ENCODE peak calls at places on chromosomes 5 and 9, in six cellular contexts. C, H, U, B, D and Y are unnamed samples.
A peak's percentile ranks its signal among the peaks of the same experiment; 100 is the strongest.

GRCh38 chr5:2415678-2416077 is 335.8 kb downstream of the IRX2 start:
- DNase-seq in C (no peak), H (no peak), U (peak; percentile 4), B (no peak), D (no peak), Y (no peak)

GRCh38 chr5:7420506-7421280 is 24.8 kb downstream of the ADCY2 start:
- DNase-seq in C (no peak), H (no peak), U (no peak), B (no peak), D (no peak), Y (no peak)

GRCh38 chr9:117645245-117645636 is 59.0 kb upstream of the TLR4 start:
- DNase-seq in C (no peak), H (no peak), U (no peak), B (no peak), D (no peak), Y (no peak)

GRCh38 chr9:23669776-23670175 is 156.3 kb downstream of the ELAVL2 start:
- DNase-seq in C (no peak), H (no peak), U (no peak), B (no peak), D (no peak), Y (no peak)

GRCh38 chr9:36140086-36141084 is 3.9 kb downstream of the GLIPR2 start:
- DNase-seq in C (no peak), H (no peak), U (no peak), B (peak; percentile 53), D (no peak), Y (no peak)

GRCh38 chr9:128771094-128771721 is 519 bp downstream of the ZER1 start:
- DNase-seq in C (no peak), H (peak; percentile 13), U (no peak), B (peak; percentile 37), D (peak; percentile 65), Y (no peak)

GRCh38 chr9:26261503-26262330 is 583.5 kb upstream of the TUSC1 start:
- DNase-seq in C (peak; percentile 48), H (no peak), U (no peak), B (no peak), D (peak; percentile 54), Y (no peak)

GRCh38 chr5:172294831-172295230 is 11.3 kb upstream of the UBTD2 start:
- DNase-seq in C (no peak), H (no peak), U (no peak), B (no peak), D (no peak), Y (no peak)

GRCh38 chr9:133837644-133838597 is 99.8 kb upstream of the SARDH start:
- DNase-seq in C (no peak), H (no peak), U (no peak), B (no peak), D (no peak), Y (no peak)

GRCh38 chr9:3850083-3850482 is 324.3 kb upstream of the RFX3 start:
- DNase-seq in C (no peak), H (no peak), U (no peak), B (no peak), D (no peak), Y (no peak)

GRCh38 chr5:151037561-151038291 is 17.3 kb downstream of the GPX3 start:
- DNase-seq in C (peak; percentile 74), H (no peak), U (no peak), B (no peak), D (peak; percentile 81), Y (no peak)

GRCh38 chr5:133260715-133261114 is 208.9 kb downstream of the HSPA4 start:
- DNase-seq in C (no peak), H (no peak), U (no peak), B (no peak), D (no peak), Y (no peak)

GRCh38 chr5:124103671-124104070 is 591.7 kb downstream of the CSNK1G3 start:
- DNase-seq in C (peak; percentile 16), H (no peak), U (no peak), B (no peak), D (no peak), Y (no peak)

GRCh38 chr5:149780043-149780737 is 50.1 kb downstream of the PPARGC1B start:
- DNase-seq in C (no peak), H (no peak), U (no peak), B (no peak), D (no peak), Y (no peak)

GRCh38 chr5:97044057-97044456 is 98.4 kb downstream of the LIX1 start:
- DNase-seq in C (no peak), H (no peak), U (no peak), B (no peak), D (peak; percentile 13), Y (no peak)

GRCh38 chr5:56288880-56289601 is 55.9 kb upstream of the ANKRD55 start:
- DNase-seq in C (no peak), H (no peak), U (no peak), B (no peak), D (no peak), Y (no peak)

GRCh38 chr5:9712506-9713285 is 82.5 kb upstream of the TAS2R1 start:
- DNase-seq in C (no peak), H (no peak), U (no peak), B (peak; percentile 41), D (peak; percentile 49), Y (no peak)

GRCh38 chr9:88811511-88811910 is 179.8 kb upstream of the S1PR3 start:
- DNase-seq in C (no peak), H (no peak), U (no peak), B (no peak), D (no peak), Y (no peak)